ENCODE peak calls at places on chromosomes 4 and X, in eight cellular contexts. C is ascending aorta; P is effector memory CD8-positive, alpha-beta T cell; S is H9; A is effector CD4-positive, alpha-beta T cell; O is HT-29; I is mammary epithelial cell; M is stimulated activated CD8-positive, alpha-beta memory T cell treated with anti-CD3 and anti-CD28 coated beads, Interleukin-2, amount 100 ng/mL, for 1 hour. B is an unnamed sample.

GRCh38 chr4:150982557-150983233 is 32.4 kb downstream of the LRBA start:
- DNase-seq in O (no peak), M (no peak), I (no peak), S (no peak), A (no peak), P (no peak), C (no peak), B (no peak)

GRCh38 chr4:75512336-75513211 is 1.6 kb downstream of the RCHY1 start:
- DNase-seq in O (no peak), A (no peak), P (peak; percentile 1), M (no peak), I (peak; percentile 48), C (no peak), S (no peak), B (no peak)

GRCh38 chr4:20408596-20408995 is 156.9 kb downstream of the SLIT2 start:
- DNase-seq in P (no peak), S (no peak), I (no peak), A (no peak), C (no peak), M (no peak), O (no peak), B (no peak)

GRCh38 chr4:88320780-88321373 is 36.5 kb upstream of the PPM1K start:
- DNase-seq in S (peak; percentile 28), A (no peak), P (peak; percentile 5), M (no peak), O (no peak), C (no peak), I (no peak), B (peak; percentile 50)

GRCh38 chr4:102684605-102685052 is 76.1 kb downstream of the MANBA start:
- DNase-seq in O (no peak), I (peak; percentile 97), P (no peak), M (no peak), A (no peak), S (no peak), C (no peak), B (no peak)

GRCh38 chr4:25936696-25937095 is 22.7 kb downstream of the SMIM20 start:
- DNase-seq in I (no peak), A (no peak), P (no peak), C (no peak), M (no peak), S (no peak), O (no peak), B (no peak)

GRCh38 chr4:56078866-56079265 is 130.1 kb downstream of the CEP135 start:
- DNase-seq in I (no peak), A (no peak), P (no peak), M (no peak), O (no peak), C (no peak), S (no peak), B (no peak)

GRCh38 chr4:98950925-98951324 is 22.0 kb upstream of the EIF4E start:
- DNase-seq in S (no peak), O (no peak), M (no peak), C (no peak), P (no peak), I (peak; percentile 42), A (no peak), B (no peak)

GRCh38 chr4:25258980-25259578 is 25.2 kb downstream of the PI4K2B start:
- DNase-seq in I (peak; percentile 43), O (no peak), P (no peak), M (no peak), C (no peak), S (no peak), A (no peak), B (no peak)

GRCh38 chr4:149896428-149896827 is 80.8 kb upstream of the IQCM start:
- DNase-seq in A (no peak), M (no peak), C (no peak), P (no peak), S (no peak), I (peak; percentile 18), O (peak; percentile 56), B (no peak)

GRCh38 chr4:56990109-56990508 is 11.4 kb downstream of the POLR2B start:
- DNase-seq in O (no peak), C (no peak), I (no peak), P (no peak), M (no peak), A (no peak), S (no peak), B (no peak)

GRCh38 chrX:134547047-134547679 is 87.2 kb downstream of the HPRT1 start:
- DNase-seq in I (no peak), S (no peak), A (no peak), O (no peak), C (no peak), M (no peak), P (no peak), B (no peak)

GRCh38 chr4:126051709-126052424 is 737.1 kb downstream of the FAT4 start:
- DNase-seq in S (no peak), M (no peak), A (no peak), P (no peak), I (peak; percentile 25), C (no peak), O (no peak), B (no peak)

GRCh38 chr4:41363384-41363981 is 106.8 kb downstream of the UCHL1 start:
- DNase-seq in I (no peak), A (no peak), P (no peak), M (no peak), S (peak; percentile 47), O (peak; percentile 46), C (peak; percentile 14), B (no peak)

GRCh38 chr4:159016527-159017137 is 86.2 kb upstream of the RAPGEF2 start:
- DNase-seq in A (no peak), I (no peak), C (no peak), P (no peak), M (no peak), S (peak; percentile 51), O (no peak), B (no peak)

GRCh38 chr4:26576171-26576829 is 7.6 kb upstream of the TBC1D19 start:
- DNase-seq in I (no peak), A (no peak), O (no peak), M (no peak), C (no peak), S (no peak), P (no peak), B (no peak)

GRCh38 chr4:18390655-18391369 is 369.3 kb upstream of the LCORL start:
- DNase-seq in M (no peak), O (no peak), P (no peak), C (no peak), I (peak; percentile 6), A (no peak), S (no peak), B (no peak)

GRCh38 chr4:8149664-8150063 is 8.9 kb downstream of the ABLIM2 start:
- DNase-seq in C (no peak), P (no peak), M (no peak), I (no peak), A (no peak), S (no peak), O (no peak), B (no peak)

GRCh38 chr4:17232575-17233253 is 279.2 kb downstream of the QDPR start:
- DNase-seq in M (no peak), C (no peak), P (no peak), O (peak; percentile 3), S (no peak), I (no peak), A (no peak), B (no peak)

GRCh38 chr4:172124656-172125308 is 311.6 kb downstream of the GALNTL6 start:
- DNase-seq in C (no peak), M (no peak), A (no peak), P (no peak), I (no peak), S (no peak), O (no peak), B (no peak)

GRCh38 chrX:154074199-154074598 is 23.3 kb downstream of the MECP2 start:
- DNase-seq in A (no peak), C (no peak), M (no peak), I (peak; percentile 54), P (no peak), S (no peak), O (no peak), B (no peak)

GRCh38 chr4:18961879-18962278 is 940.3 kb upstream of the LCORL start:
- DNase-seq in M (no peak), I (no peak), O (no peak), C (no peak), S (no peak), A (no peak), P (no peak), B (no peak)

GRCh38 chrX:25004040-25004439 is 11.7 kb downstream of the ARX start:
- DNase-seq in I (no peak), O (no peak), A (no peak), M (no peak), P (no peak), S (no peak), C (no peak), B (no peak)

GRCh38 chr4:163764569-163764968 is 270.1 kb downstream of the TMA16 start:
- DNase-seq in S (no peak), M (no peak), C (no peak), A (no peak), P (no peak), O (no peak), I (peak; percentile 15), B (no peak)

GRCh38 chrX:124268099-124268498 is 64.4 kb upstream of the TEX13D start:
- DNase-seq in P (no peak), A (no peak), O (no peak), M (no peak), C (no peak), I (peak; percentile 26), S (no peak), B (no peak)

GRCh38 chr4:182354867-182355266 is 111.7 kb downstream of the TENM3 start:
- DNase-seq in P (no peak), M (no peak), O (no peak), C (no peak), S (no peak), A (no peak), I (peak; percentile 70), B (no peak)

GRCh38 chrX:39493168-39493567 is 604.6 kb downstream of the BCOR start:
- DNase-seq in P (no peak), I (no peak), A (no peak), C (no peak), M (no peak), O (no peak), S (no peak), B (no peak)

GRCh38 chrX:49053223-49054072 is 5.4 kb upstream of the CCDC120 start:
- DNase-seq in S (peak; percentile 79), A (peak; percentile 34), C (no peak), I (no peak), P (peak; percentile 42), O (no peak), M (peak; percentile 36), B (peak; percentile 63)

GRCh38 chr4:7798215-7798995 is 141.3 kb downstream of the AFAP1 start:
- DNase-seq in P (no peak), A (no peak), C (no peak), I (no peak), S (no peak), O (no peak), M (no peak), B (no peak)

GRCh38 chr4:548976-549375 is 27.1 kb downstream of the TMEM271 start:
- DNase-seq in I (no peak), C (no peak), A (no peak), M (no peak), S (no peak), P (no peak), O (no peak), B (no peak)

GRCh38 chr4:660401-660800 is 13.7 kb downstream of the ATP5ME start:
- DNase-seq in M (no peak), S (peak; percentile 16), A (no peak), I (no peak), O (no peak), C (no peak), P (no peak), B (no peak)

GRCh38 chr4:19005211-19005610 is 983.7 kb upstream of the LCORL start:
- DNase-seq in S (no peak), C (no peak), A (no peak), P (no peak), M (no peak), I (no peak), O (no peak), B (no peak)

B was measured in activated CD4-positive, alpha-beta T cell treated with anti-CD3 and anti-CD28 coated beads, Interleukin-2, amount 10 ng/mL, durations not matched to agents 7 days and 5 days.